ENCODE peak calls at places on chromosomes 1 and 21, in seven cellular contexts. One of them, this sample, is unnamed.

GRCh38 chr1:65881070-65881594 is 88.4 kb downstream of the PDE4B start:
- DNase-seq in thyroid gland: no peak
- DNase-seq in Panc1: no peak
- DNase-seq in pancreas: no peak
- DNase-seq in CD8-positive, alpha-beta T cell: no peak
- DNase-seq in mesenchymal stem cell: no peak
- DNase-seq in thoracic aorta: no peak
- DNase-seq in this sample: no peak

GRCh38 chr1:160400284-160400645 is at the start of gene VANGL2:
- DNase-seq in thyroid gland: peak; percentile 83
- DNase-seq in thoracic aorta: no peak
- DNase-seq in CD8-positive, alpha-beta T cell: peak; percentile 36
- DNase-seq in pancreas: peak; percentile 81
- DNase-seq in mesenchymal stem cell: peak; percentile 75
- DNase-seq in Panc1: no peak
- DNase-seq in this sample: peak; percentile 84

GRCh38 chr1:180563013-180563827 is 4.5 kb downstream of the OVAAL start:
- DNase-seq in Panc1: no peak
- DNase-seq in thyroid gland: no peak
- DNase-seq in CD8-positive, alpha-beta T cell: no peak
- DNase-seq in thoracic aorta: no peak
- DNase-seq in mesenchymal stem cell: peak; percentile 49
- DNase-seq in pancreas: no peak
- DNase-seq in this sample: no peak

GRCh38 chr1:170929412-170929834 is 5.9 kb upstream of the MROH9 start:
- DNase-seq in thyroid gland: no peak
- DNase-seq in CD8-positive, alpha-beta T cell: no peak
- DNase-seq in Panc1: no peak
- DNase-seq in pancreas: no peak
- DNase-seq in mesenchymal stem cell: no peak
- DNase-seq in thoracic aorta: no peak
- DNase-seq in this sample: no peak

GRCh38 chr1:152870831-152871730 is 7.0 kb upstream of the SMCP start:
- DNase-seq in thyroid gland: peak; percentile 15
- DNase-seq in thoracic aorta: no peak
- DNase-seq in pancreas: no peak
- DNase-seq in Panc1: peak; percentile 18
- DNase-seq in mesenchymal stem cell: no peak
- DNase-seq in CD8-positive, alpha-beta T cell: no peak
- DNase-seq in this sample: peak; percentile 47

GRCh38 chr21:19402870-19403269 is 999.3 kb upstream of the TMPRSS15 start:
- DNase-seq in pancreas: no peak
- DNase-seq in CD8-positive, alpha-beta T cell: no peak
- DNase-seq in thyroid gland: no peak
- DNase-seq in Panc1: no peak
- DNase-seq in thoracic aorta: no peak
- DNase-seq in mesenchymal stem cell: no peak
- DNase-seq in this sample: no peak

GRCh38 chr1:216566809-216567208 is 143.6 kb upstream of the USH2A start:
- DNase-seq in CD8-positive, alpha-beta T cell: no peak
- DNase-seq in thoracic aorta: no peak
- DNase-seq in Panc1: no peak
- DNase-seq in thyroid gland: no peak
- DNase-seq in pancreas: no peak
- DNase-seq in mesenchymal stem cell: peak; percentile 33
- DNase-seq in this sample: no peak

GRCh38 chr1:162983671-162984425 is 85.3 kb upstream of the RGS4 start:
- DNase-seq in pancreas: no peak
- DNase-seq in CD8-positive, alpha-beta T cell: no peak
- DNase-seq in mesenchymal stem cell: no peak
- DNase-seq in Panc1: no peak
- DNase-seq in thoracic aorta: no peak
- DNase-seq in thyroid gland: no peak
- DNase-seq in this sample: no peak

GRCh38 chr1:19029191-19030085 is 73.0 kb upstream of the IFFO2 start:
- DNase-seq in thoracic aorta: no peak
- DNase-seq in Panc1: no peak
- DNase-seq in CD8-positive, alpha-beta T cell: no peak
- DNase-seq in thyroid gland: no peak
- DNase-seq in mesenchymal stem cell: peak; percentile 17
- DNase-seq in pancreas: peak; percentile 11
- DNase-seq in this sample: no peak

GRCh38 chr1:7669559-7670208 is 101.4 kb upstream of the VAMP3 start:
- DNase-seq in Panc1: peak; percentile 33
- DNase-seq in CD8-positive, alpha-beta T cell: peak; percentile 38
- DNase-seq in mesenchymal stem cell: peak; percentile 43
- DNase-seq in thoracic aorta: no peak
- DNase-seq in pancreas: peak; percentile 51
- DNase-seq in thyroid gland: peak; percentile 43
- DNase-seq in this sample: peak; percentile 52

GRCh38 chr1:197911172-197911856 is 5.9 kb upstream of the LHX9 start:
- DNase-seq in mesenchymal stem cell: no peak
- DNase-seq in thyroid gland: no peak
- DNase-seq in pancreas: no peak
- DNase-seq in CD8-positive, alpha-beta T cell: no peak
- DNase-seq in Panc1: no peak
- DNase-seq in thoracic aorta: no peak
- DNase-seq in this sample: no peak

DNA sequence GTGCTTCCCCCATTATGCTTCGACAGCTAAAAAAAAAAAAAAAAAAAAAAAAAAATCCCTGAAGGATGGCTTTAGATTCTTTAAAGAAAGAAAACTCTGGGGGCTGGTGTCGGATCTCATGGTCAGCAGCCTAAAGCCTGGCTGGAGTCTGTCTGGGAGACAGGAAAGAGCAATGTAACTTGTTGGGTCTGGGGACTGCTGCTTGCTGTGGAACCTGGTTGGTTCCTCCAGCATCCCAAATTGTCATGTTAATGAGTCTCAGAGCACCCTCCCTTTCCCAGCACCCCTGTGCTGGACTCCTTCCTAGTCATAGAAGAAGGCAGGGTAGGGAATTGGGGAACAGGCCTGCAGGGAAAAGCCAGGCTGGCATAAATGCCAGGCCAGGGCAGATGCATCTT is 3.0 kb downstream of the KCNC4 start:
- DNase-seq in thyroid gland: no peak
- DNase-seq in CD8-positive, alpha-beta T cell: no peak
- DNase-seq in Panc1: no peak
- DNase-seq in thoracic aorta: no peak
- DNase-seq in pancreas: no peak
- DNase-seq in mesenchymal stem cell: no peak
- DNase-seq in this sample: no peak
- H3K4me3 ChIP-seq in thyroid gland: no peak overlapping the region
- H3K4me3 ChIP-seq in CD8-positive, alpha-beta T cell: no peak overlapping the region
- H3K4me3 ChIP-seq in Panc1: no peak overlapping the region
- H3K4me3 ChIP-seq in thoracic aorta: no peak overlapping the region
- H3K4me3 ChIP-seq in pancreas: no peak overlapping the region
- H3K4me3 ChIP-seq in mesenchymal stem cell: no peak overlapping the region
- H3K4me3 ChIP-seq in this sample: no peak overlapping the region

GRCh38 chr1:185267278-185267677 is 49.8 kb downstream of the IVNS1ABP start:
- DNase-seq in mesenchymal stem cell: no peak
- DNase-seq in pancreas: no peak
- DNase-seq in thoracic aorta: no peak
- DNase-seq in Panc1: no peak
- DNase-seq in thyroid gland: no peak
- DNase-seq in CD8-positive, alpha-beta T cell: no peak
- DNase-seq in this sample: no peak

GRCh38 chr1:185263292-185263691 is 53.8 kb downstream of the IVNS1ABP start:
- DNase-seq in pancreas: no peak
- DNase-seq in mesenchymal stem cell: no peak
- DNase-seq in CD8-positive, alpha-beta T cell: no peak
- DNase-seq in thyroid gland: no peak
- DNase-seq in thoracic aorta: no peak
- DNase-seq in Panc1: no peak
- DNase-seq in this sample: no peak

GRCh38 chr1:185263780-185264179 is 53.3 kb downstream of the IVNS1ABP start:
- DNase-seq in pancreas: no peak
- DNase-seq in thoracic aorta: no peak
- DNase-seq in mesenchymal stem cell: no peak
- DNase-seq in Panc1: no peak
- DNase-seq in thyroid gland: no peak
- DNase-seq in CD8-positive, alpha-beta T cell: no peak
- DNase-seq in this sample: no peak

GRCh38 chr1:185267701-185268100 is 49.3 kb downstream of the IVNS1ABP start:
- DNase-seq in thoracic aorta: no peak
- DNase-seq in CD8-positive, alpha-beta T cell: no peak
- DNase-seq in mesenchymal stem cell: no peak
- DNase-seq in Panc1: no peak
- DNase-seq in pancreas: no peak
- DNase-seq in thyroid gland: no peak
- DNase-seq in this sample: no peak

DNA sequence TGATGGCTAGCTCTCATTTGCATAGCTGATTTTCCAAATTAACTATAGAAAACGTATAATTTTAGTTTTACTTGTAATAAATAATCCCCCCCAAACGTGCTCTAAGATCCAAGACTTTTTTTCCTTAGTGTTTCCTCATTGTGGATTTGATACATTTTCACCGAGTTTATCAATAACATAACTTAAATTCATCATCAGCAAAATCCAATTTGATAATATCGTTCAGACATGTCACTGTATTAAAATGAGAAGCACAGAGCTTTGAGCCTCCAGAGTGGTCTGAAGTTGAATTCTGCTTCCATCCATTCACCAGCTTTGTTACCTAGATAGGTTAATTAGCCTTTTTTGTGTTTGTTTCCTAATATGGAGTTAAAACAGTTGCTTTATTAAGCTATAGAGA is 51.7 kb downstream of the IVNS1ABP start:
- DNase-seq in thyroid gland: no peak
- DNase-seq in thoracic aorta: no peak
- DNase-seq in CD8-positive, alpha-beta T cell: no peak
- DNase-seq in mesenchymal stem cell: no peak
- DNase-seq in Panc1: no peak
- DNase-seq in pancreas: no peak
- DNase-seq in this sample: no peak
- H3K27ac ChIP-seq in thyroid gland: no peak overlapping the region
- H3K27ac ChIP-seq in thoracic aorta: no peak overlapping the region
- H3K27ac ChIP-seq in CD8-positive, alpha-beta T cell: no peak overlapping the region
- H3K27ac ChIP-seq in mesenchymal stem cell: no peak overlapping the region
- H3K27ac ChIP-seq in Panc1: no peak overlapping the region
- H3K27ac ChIP-seq in pancreas: no peak overlapping the region
- H3K27ac ChIP-seq in this sample: no peak overlapping the region

GRCh38 chr1:3541465-3541864 is 69.8 kb downstream of the MEGF6 start:
- DNase-seq in Panc1: no peak
- DNase-seq in pancreas: no peak
- DNase-seq in thoracic aorta: no peak
- DNase-seq in thyroid gland: no peak
- DNase-seq in mesenchymal stem cell: no peak
- DNase-seq in CD8-positive, alpha-beta T cell: no peak
- DNase-seq in this sample: no peak

GRCh38 chr1:3540876-3541275 is 70.4 kb downstream of the MEGF6 start:
- DNase-seq in CD8-positive, alpha-beta T cell: no peak
- DNase-seq in thoracic aorta: no peak
- DNase-seq in thyroid gland: no peak
- DNase-seq in Panc1: no peak
- DNase-seq in mesenchymal stem cell: no peak
- DNase-seq in pancreas: no peak
- DNase-seq in this sample: no peak

GRCh38 chr1:3542635-3543034 is 68.7 kb downstream of the MEGF6 start:
- DNase-seq in thyroid gland: no peak
- DNase-seq in CD8-positive, alpha-beta T cell: no peak
- DNase-seq in Panc1: no peak
- DNase-seq in thoracic aorta: no peak
- DNase-seq in mesenchymal stem cell: no peak
- DNase-seq in pancreas: no peak
- DNase-seq in this sample: no peak

GRCh38 chr1:3543076-3544049 is 67.9 kb downstream of the MEGF6 start:
- DNase-seq in Panc1: no peak
- DNase-seq in thyroid gland: peak; percentile 12
- DNase-seq in mesenchymal stem cell: peak; percentile 12
- DNase-seq in CD8-positive, alpha-beta T cell: no peak
- DNase-seq in pancreas: no peak
- DNase-seq in thoracic aorta: peak; percentile 81
- DNase-seq in this sample: peak; percentile 65

DNA sequence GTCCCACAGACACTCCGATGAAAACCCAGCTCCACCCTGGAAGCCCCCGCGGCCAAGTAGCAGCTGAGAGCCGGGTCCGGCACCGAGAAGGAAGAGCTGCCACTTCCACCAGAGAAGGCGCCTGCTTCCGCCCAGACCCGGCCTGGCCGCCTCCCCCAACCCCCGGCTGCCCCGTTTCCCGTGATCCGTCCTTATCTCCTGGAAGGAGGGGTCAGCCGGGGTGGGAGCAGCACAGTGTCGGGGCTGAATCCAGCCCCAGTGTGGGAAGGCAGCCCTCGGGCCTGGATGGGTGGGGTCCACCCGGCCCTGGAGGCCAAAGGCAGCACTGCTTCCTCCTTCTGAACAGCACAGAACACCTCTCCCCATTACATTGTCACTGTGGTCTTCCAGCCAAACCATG is 69.4 kb downstream of the MEGF6 start:
- DNase-seq in mesenchymal stem cell: no peak
- DNase-seq in pancreas: no peak
- DNase-seq in CD8-positive, alpha-beta T cell: no peak
- DNase-seq in thoracic aorta: no peak
- DNase-seq in Panc1: no peak
- DNase-seq in thyroid gland: no peak
- DNase-seq in this sample: peak; percentile 47
- H3K4me1 ChIP-seq in mesenchymal stem cell: peaks cover 38% of the 10 kb centered on the region
- H3K4me1 ChIP-seq in pancreas: no peaks in the 10 kb centered on the region
- H3K4me1 ChIP-seq in CD8-positive, alpha-beta T cell: no peaks in the 10 kb centered on the region
- H3K4me1 ChIP-seq in thoracic aorta: peaks cover 82% of the 10 kb centered on the region
- H3K4me1 ChIP-seq in Panc1: peaks cover 40% of the 10 kb centered on the region
- H3K4me1 ChIP-seq in thyroid gland: peaks cover 31% of the 10 kb centered on the region
- H3K4me1 ChIP-seq in this sample: peaks cover 24% of the 10 kb centered on the region

GRCh38 chr1:82065917-82066316 is 265.2 kb downstream of the ADGRL2 start:
- DNase-seq in mesenchymal stem cell: peak; percentile 50
- DNase-seq in Panc1: no peak
- DNase-seq in thoracic aorta: no peak
- DNase-seq in pancreas: no peak
- DNase-seq in CD8-positive, alpha-beta T cell: no peak
- DNase-seq in thyroid gland: no peak
- DNase-seq in this sample: peak; percentile 33
- H3K4me3 ChIP-seq in mesenchymal stem cell: no peak overlapping the region
- H3K4me3 ChIP-seq in Panc1: no peak overlapping the region
- H3K4me3 ChIP-seq in thoracic aorta: no peak overlapping the region
- H3K4me3 ChIP-seq in pancreas: no peak overlapping the region
- H3K4me3 ChIP-seq in CD8-positive, alpha-beta T cell: no peak overlapping the region
- H3K4me3 ChIP-seq in thyroid gland: no peak overlapping the region
- H3K4me3 ChIP-seq in this sample: no peak overlapping the region

This sample was measured in testis.